ENCODE peak calls at places on chromosomes 12 and 14, in ten cellular contexts. O is ovary, G is IMR-90, P is esophagus muscularis mucosa, N is A549, S is uterus, D is GM12891, M is body of pancreas, R is breast epithelium, V is heart left ventricle. Z is an unnamed sample.
A peak's percentile ranks its signal among the peaks of the same experiment; 100 is the strongest.

GRCh38 chr14:24430682-24431568 is 1.2 kb downstream of the KHNYN start:
- DNase-seq in O (peak; percentile 65), G (peak; percentile 59), P (peak; percentile 89), N (no peak), S (peak; percentile 47), D (peak; percentile 55), M (peak; percentile 37), R (no peak), V (no peak), Z (no peak)

GRCh38 chr14:91241848-91242247 is 2.7 kb downstream of the GPR68 start:
- DNase-seq in O (no peak), G (no peak), P (no peak), N (no peak), S (no peak), D (no peak), M (peak; percentile 25), R (no peak), V (no peak), Z (no peak)

GRCh38 chr12:117502633-117503032 is 141.2 kb upstream of the NOS1 start:
- DNase-seq in O (no peak), G (no peak), P (no peak), N (no peak), S (no peak), D (no peak), M (no peak), R (no peak), V (no peak), Z (no peak)

GRCh38 chr12:12025799-12026386 is 44.8 kb upstream of the BCL2L14 start:
- DNase-seq in O (no peak), G (no peak), P (peak; percentile 8), N (no peak), S (no peak), D (no peak), M (no peak), R (no peak), V (no peak), Z (no peak)

GRCh38 chr14:22819191-22819988 is 4.2 kb upstream of the SLC7A7 start:
- DNase-seq in O (no peak), G (peak; percentile 85), P (no peak), N (peak; percentile 35), S (no peak), D (no peak), M (peak; percentile 44), R (no peak), V (peak; percentile 52), Z (no peak)

GRCh38 chr14:37088816-37089215 is 83.6 kb downstream of the SLC25A21 start:
- DNase-seq in O (no peak), G (peak; percentile 18), P (no peak), N (no peak), S (no peak), D (no peak), M (no peak), R (no peak), V (no peak), Z (no peak)

GRCh38 chr14:20934148-20934762 is 21.0 kb upstream of the RNASE2 start:
- DNase-seq in O (no peak), G (no peak), P (no peak), N (peak; percentile 48), S (no peak), D (peak; percentile 12), M (peak; percentile 21), R (no peak), V (no peak), Z (peak; percentile 9)

GRCh38 chr14:73723799-73724621 is 9.8 kb upstream of the PNMA1 start:
- DNase-seq in O (peak; percentile 77), G (peak; percentile 97), P (peak; percentile 93), N (peak; percentile 78), S (peak; percentile 84), D (no peak), M (peak; percentile 69), R (no peak), V (peak; percentile 77), Z (peak; percentile 99)

GRCh38 chr12:113158439-113159203 is 9.1 kb downstream of the CFAP73 start:
- DNase-seq in O (no peak), G (no peak), P (no peak), N (no peak), S (no peak), D (no peak), M (no peak), R (no peak), V (no peak), Z (no peak)

GRCh38 chr14:26765768-26766550 is 168.1 kb upstream of the NOVA1 start:
- DNase-seq in O (no peak), G (peak; percentile 69), P (no peak), N (peak; percentile 81), S (peak; percentile 42), D (no peak), M (peak; percentile 46), R (no peak), V (peak; percentile 29), Z (no peak)

GRCh38 chr14:54981698-54982097 is 45.2 kb downstream of the WDHD1 start:
- DNase-seq in O (no peak), G (peak; percentile 22), P (no peak), N (peak; percentile 13), S (no peak), D (no peak), M (no peak), R (no peak), V (no peak), Z (no peak)

GRCh38 chr12:55624056-55624455 is 12.6 kb upstream of the OR10P1 start:
- DNase-seq in O (no peak), G (no peak), P (no peak), N (no peak), S (no peak), D (no peak), M (no peak), R (no peak), V (no peak), Z (no peak)

GRCh38 chr12:96177013-96177412 is 17.2 kb upstream of the ELK3 start:
- DNase-seq in O (no peak), G (peak; percentile 82), P (no peak), N (no peak), S (no peak), D (no peak), M (peak; percentile 26), R (no peak), V (no peak), Z (no peak)

GRCh38 chr12:83461326-83461985 is 774.8 kb downstream of the TMTC2 start:
- DNase-seq in O (no peak), G (no peak), P (no peak), N (no peak), S (no peak), D (no peak), M (no peak), R (no peak), V (no peak), Z (no peak)

GRCh38 chr12:21526721-21527345 is 737 bp downstream of the SPX start:
- DNase-seq in O (no peak), G (no peak), P (no peak), N (no peak), S (no peak), D (no peak), M (peak; percentile 55), R (no peak), V (no peak), Z (no peak)

DNA sequence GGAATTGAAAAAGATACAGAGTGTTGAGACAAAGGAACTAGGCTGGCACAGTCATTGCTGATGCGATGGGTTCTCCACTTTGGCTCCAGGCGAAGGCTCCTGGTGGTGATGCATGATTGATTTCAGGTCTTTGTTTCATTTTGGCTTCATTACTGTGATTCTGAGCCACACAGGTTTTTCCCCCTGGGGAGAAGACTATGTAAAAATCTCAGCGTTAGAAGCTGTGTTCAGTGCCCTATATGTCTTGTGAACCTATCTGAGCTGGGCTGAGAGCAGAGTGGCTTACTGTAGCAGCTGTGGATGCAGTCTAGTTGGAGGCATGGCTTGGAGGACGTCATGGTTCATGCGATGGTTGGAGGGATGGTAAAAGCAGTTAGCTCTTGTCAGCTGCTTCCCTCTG is 54.0 kb downstream of the GPATCH2L start:
- DNase-seq in O (no peak), G (no peak), P (no peak), N (no peak), S (no peak), D (no peak), M (no peak), R (no peak), V (no peak), Z (no peak)
- TF ChIP-seq POLR2A in O (no peak), G (no peak), P (no peak), N (no peak), S (no peak), D (no peak), M (no peak), R (no peak), V (no peak), Z (no peak)

DNA sequence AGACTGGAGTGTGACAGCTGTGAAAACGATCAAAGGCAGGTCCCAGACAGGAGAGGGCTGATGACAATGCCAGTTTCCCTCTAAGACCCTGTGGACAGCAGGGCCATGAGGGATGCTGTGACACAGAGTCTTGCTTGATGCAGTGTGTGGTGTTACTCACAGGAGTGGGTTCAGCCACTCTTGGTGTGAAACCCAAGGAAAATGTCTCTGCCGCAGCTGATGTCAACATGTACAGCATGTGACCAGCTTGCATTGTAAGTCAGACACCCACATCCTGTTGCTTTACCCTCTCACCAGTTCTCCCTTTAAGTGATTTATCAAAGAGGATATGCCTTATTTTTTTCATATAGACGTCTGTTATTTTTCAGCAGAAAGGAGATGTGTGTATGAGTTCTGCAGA is 268.6 kb downstream of the BTG1 start:
- DNase-seq in O (no peak), G (peak; percentile 40), P (no peak), N (no peak), S (no peak), D (peak; percentile 1), M (peak; percentile 76), R (no peak), V (peak; percentile 38), Z (no peak)
- TF ChIP-seq POLR2A in O (no peak), G (no peak), P (no peak), N (no peak), S (no peak), D (no peak), M (peak; percentile 17), R (no peak), V (no peak), Z (no peak)

GRCh38 chr12:2551097-2551496 is 243.7 kb upstream of the FKBP4 start:
- DNase-seq in O (no peak), G (no peak), P (no peak), N (no peak), S (no peak), D (no peak), M (no peak), R (no peak), V (no peak), Z (no peak)
- TF ChIP-seq POLR2A in O (no peak), G (no peak), P (no peak), N (no peak), S (no peak), D (no peak), M (no peak), R (no peak), V (no peak), Z (no peak)

DNA sequence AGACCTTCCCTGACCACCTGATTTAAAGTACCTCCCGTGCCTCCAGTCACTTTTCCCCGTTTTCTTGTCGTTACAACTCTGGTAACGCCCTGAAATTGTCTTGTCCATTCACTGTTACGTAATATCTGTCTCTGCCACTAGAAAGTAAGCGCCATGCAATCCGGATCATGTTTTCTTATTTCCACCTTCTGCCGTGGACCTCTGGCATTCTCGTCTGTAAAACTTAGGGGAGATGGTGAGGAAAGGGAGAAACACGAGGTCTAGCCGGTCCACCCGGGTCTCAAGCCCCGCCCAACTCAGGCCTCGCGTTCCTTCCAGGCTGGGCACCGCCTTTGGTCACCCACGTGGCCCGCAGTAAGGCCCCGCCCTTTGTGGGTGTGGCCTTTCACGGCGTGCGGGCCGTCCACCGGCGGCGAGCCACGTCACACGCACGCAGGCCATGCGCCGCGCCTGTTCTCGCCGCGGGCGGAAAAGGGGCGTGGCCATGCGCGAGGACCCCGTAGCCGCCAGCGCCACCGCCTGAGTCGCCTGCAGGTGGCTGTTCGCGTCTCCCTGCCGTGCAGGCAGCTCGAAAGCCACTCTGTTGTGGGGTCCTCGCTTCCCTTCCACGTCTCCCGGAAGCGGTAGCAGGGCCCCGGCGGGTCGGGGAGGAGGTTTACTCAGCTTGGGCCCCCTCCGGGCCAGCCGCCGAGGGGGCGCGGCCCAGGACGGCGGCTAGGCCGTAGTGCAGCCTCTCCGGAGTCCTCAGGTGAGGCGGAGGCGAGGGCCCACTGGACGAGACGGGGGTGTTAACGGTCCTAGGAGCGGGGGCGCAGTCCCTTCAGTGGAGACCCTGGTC is at the start of gene GOLGA5:
- DNase-seq in O (peak; percentile 98), G (peak; percentile 98), P (peak; percentile 99), N (peak; percentile 99), S (peak; percentile 99), D (peak; percentile 82), M (peak; percentile 98), R (peak; percentile 98), V (peak; percentile 98), Z (peak; percentile 90)
- TF ChIP-seq POLR2A in O (peak; percentile 38), G (peak; percentile 94), P (peak; percentile 46), N (peak; percentile 82), S (peak; percentile 68), D (peak; percentile 77), M (peak; percentile 82), R (peak; percentile 63), V (no peak), Z (peak; percentile 54)